ENCODE peak calls at places on chromosomes 13 and 19, in ten cellular contexts. N is left ventricle myocardium inferior, O is PC-3, J is tibial nerve, F is colonic mucosa, P is transverse colon, W is SK-N-SH, V is uterus, I is stomach, U is IMR-90. K is an unnamed sample.

GRCh38 chr13:98658131-98658530 is 81.2 kb upstream of the STK24 start:
- DNase-seq in N (no peak), O (no peak), J (no peak), F (peak; percentile 38), P (peak; percentile 49), W (no peak), V (no peak), I (no peak), U (no peak), K (no peak)

GRCh38 chr19:12603714-12604113 is 6.9 kb downstream of the ZNF490 start:
- DNase-seq in N (no peak), O (no peak), J (no peak), F (no peak), P (peak; percentile 17), W (no peak), V (no peak), I (no peak), U (peak; percentile 67), K (no peak)

GRCh38 chr19:32061304-32061703 is 284.1 kb upstream of the ZNF507 start:
- DNase-seq in N (no peak), O (peak; percentile 46), J (no peak), F (no peak), P (no peak), W (no peak), V (no peak), I (no peak), U (no peak), K (no peak)

GRCh38 chr19:31718041-31718440 is 368.8 kb upstream of the TSHZ3 start:
- DNase-seq in N (no peak), O (no peak), J (no peak), F (no peak), P (no peak), W (peak; percentile 42), V (no peak), I (no peak), U (no peak), K (no peak)

GRCh38 chr13:113162783-113163685 is 4.6 kb downstream of the PROZ start:
- DNase-seq in N (no peak), O (no peak), J (no peak), F (no peak), P (no peak), W (no peak), V (no peak), I (no peak), U (no peak), K (no peak)

GRCh38 chr13:48281556-48281955 is 22.0 kb upstream of the RB1 start:
- DNase-seq in N (no peak), O (no peak), J (no peak), F (no peak), P (no peak), W (no peak), V (no peak), I (no peak), U (no peak), K (no peak)

GRCh38 chr13:47679391-47679790 is 321.7 kb downstream of the SUCLA2 start:
- DNase-seq in N (no peak), O (peak; percentile 52), J (no peak), F (no peak), P (no peak), W (no peak), V (no peak), I (no peak), U (peak; percentile 59), K (no peak)

GRCh38 chr19:35249848-35250711 is 1.3 kb downstream of the LSR start:
- DNase-seq in N (no peak), O (no peak), J (no peak), F (peak; percentile 19), P (no peak), W (no peak), V (no peak), I (no peak), U (no peak), K (no peak)

GRCh38 chr13:44093607-44094583 is 214.2 kb downstream of the LACC1 start:
- DNase-seq in N (no peak), O (no peak), J (no peak), F (no peak), P (no peak), W (no peak), V (no peak), I (no peak), U (no peak), K (no peak)

GRCh38 chr19:45100202-45100600 is 7.2 kb downstream of the PPP1R37 start:
- DNase-seq in N (no peak), O (no peak), J (no peak), F (no peak), P (no peak), W (no peak), V (no peak), I (no peak), U (no peak), K (no peak)

GRCh38 chr13:44078806-44079378 is 199.2 kb downstream of the LACC1 start:
- DNase-seq in N (no peak), O (no peak), J (no peak), F (no peak), P (no peak), W (peak; percentile 7), V (no peak), I (no peak), U (no peak), K (no peak)

GRCh38 chr19:16146112-16146511 is 2.6 kb downstream of the HSH2D start:
- DNase-seq in N (no peak), O (no peak), J (no peak), F (no peak), P (no peak), W (no peak), V (no peak), I (no peak), U (no peak), K (no peak)

GRCh38 chr19:16144216-16144581 is 714 bp downstream of the HSH2D start:
- DNase-seq in N (no peak), O (no peak), J (no peak), F (no peak), P (no peak), W (no peak), V (no peak), I (no peak), U (no peak), K (no peak)

GRCh38 chr19:16143399-16144215 is at the start of gene HSH2D:
- DNase-seq in N (peak; percentile 36), O (peak; percentile 93), J (no peak), F (peak; percentile 92), P (peak; percentile 96), W (no peak), V (no peak), I (peak; percentile 94), U (no peak), K (no peak)

GRCh38 chr19:16153582-16154336 is 10.3 kb downstream of the HSH2D start:
- DNase-seq in N (no peak), O (peak; percentile 23), J (no peak), F (no peak), P (no peak), W (no peak), V (no peak), I (no peak), U (no peak), K (no peak)

GRCh38 chr19:16148443-16149045 is 5.1 kb downstream of the HSH2D start:
- DNase-seq in N (no peak), O (no peak), J (no peak), F (no peak), P (no peak), W (no peak), V (no peak), I (no peak), U (no peak), K (no peak)
- H3K27ac ChIP-seq in N (no peak overlapping the region), O (no peak overlapping the region), J (no peak overlapping the region), F (peak overlapping the region; percentile 9), P (peak overlapping the region; percentile 68), W (no peak overlapping the region), V (no peak overlapping the region), I (no peak overlapping the region), U (peak overlapping the region; percentile 80), K (no peak overlapping the region)

GRCh38 chr19:50607388-50607787 is 32.3 kb downstream of the SYT3 start:
- DNase-seq in N (no peak), O (no peak), J (no peak), F (no peak), P (no peak), W (no peak), V (no peak), I (no peak), U (no peak), K (no peak)
- H3K27ac ChIP-seq in N (no peak overlapping the region), O (no peak overlapping the region), J (no peak overlapping the region), F (no peak overlapping the region), P (no peak overlapping the region), W (no peak overlapping the region), V (no peak overlapping the region), I (no peak overlapping the region), U (no peak overlapping the region), K (peak overlapping the region; percentile 31)

GRCh38 chr19:41801031-41801430 is 4.6 kb downstream of the CEACAM3 start:
- DNase-seq in N (no peak), O (no peak), J (no peak), F (no peak), P (no peak), W (no peak), V (no peak), I (no peak), U (no peak), K (no peak)
- H3K27ac ChIP-seq in N (no peak overlapping the region), O (peak overlapping the region; percentile 99), J (no peak overlapping the region), F (no peak overlapping the region), P (no peak overlapping the region), W (no peak overlapping the region), V (no peak overlapping the region), I (no peak overlapping the region), U (no peak overlapping the region), K (no peak overlapping the region)

GRCh38 chr13:20360041-20360491 is 127.9 kb upstream of the GJB6 start:
- DNase-seq in N (no peak), O (peak; percentile 70), J (no peak), F (no peak), P (no peak), W (no peak), V (no peak), I (no peak), U (peak; percentile 43), K (no peak)

GRCh38 chr13:20358022-20358421 is 125.9 kb upstream of the GJB6 start:
- DNase-seq in N (no peak), O (no peak), J (no peak), F (no peak), P (no peak), W (no peak), V (no peak), I (no peak), U (no peak), K (no peak)

GRCh38 chr13:20360835-20361412 is 128.8 kb upstream of the GJB6 start:
- DNase-seq in N (no peak), O (no peak), J (no peak), F (no peak), P (no peak), W (no peak), V (no peak), I (no peak), U (no peak), K (no peak)

GRCh38 chr13:20356437-20356836 is 124.3 kb upstream of the GJB6 start:
- DNase-seq in N (no peak), O (no peak), J (no peak), F (no peak), P (no peak), W (no peak), V (no peak), I (no peak), U (no peak), K (no peak)

DNA sequence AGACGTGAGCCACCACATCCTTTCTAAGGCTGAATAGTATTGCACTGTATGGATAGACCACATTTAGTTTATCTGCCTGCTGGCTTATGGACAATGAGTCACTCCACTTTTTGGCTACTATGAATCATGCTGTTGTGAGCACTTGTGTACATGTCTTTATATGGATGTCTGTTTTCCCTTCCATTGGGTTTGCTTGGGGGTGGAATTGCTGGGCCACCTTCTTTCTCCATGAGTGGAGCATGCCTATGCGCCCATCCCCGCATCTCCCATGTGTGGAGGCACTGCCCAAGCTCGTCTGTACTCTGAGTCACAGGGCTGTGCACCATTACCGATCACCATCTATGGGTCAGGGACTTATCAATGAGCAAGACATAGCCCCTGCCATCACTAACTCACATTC is 127.2 kb upstream of the GJB6 start:
- DNase-seq in N (no peak), O (peak; percentile 98), J (no peak), F (no peak), P (no peak), W (no peak), V (no peak), I (no peak), U (peak; percentile 99), K (no peak)
- H3K27ac ChIP-seq in N (no peak overlapping the region), O (peak overlapping the region; percentile 63), J (no peak overlapping the region), F (no peak overlapping the region), P (no peak overlapping the region), W (no peak overlapping the region), V (no peak overlapping the region), I (no peak overlapping the region), U (peak overlapping the region; percentile 8), K (no peak overlapping the region)

K was measured in caudate nucleus.